ENCODE peak calls at places on chromosome 20, in six cellular contexts. N is fibroblast of mammary gland; I is breast epithelium; S is heart left ventricle; Y is naive thymus-derived CD4-positive, alpha-beta T cell; R is fibroblast of lung. T is an unnamed sample.

GRCh38 chr20:50353289-50353961 is 156.8 kb upstream of the PTPN1 start:
- DNase-seq in N (no peak), S (no peak), I (no peak), R (no peak), Y (no peak), T (no peak)

GRCh38 chr20:23356203-23356602 is 5.6 kb downstream of the NXT1 start:
- DNase-seq in I (no peak), Y (no peak), S (no peak), N (no peak), R (no peak), T (no peak)

GRCh38 chr20:29497261-29497671 is 1760.2 kb upstream of the DEFB115 start:
- DNase-seq in I (no peak), Y (no peak), R (peak; percentile 70), S (peak; percentile 40), N (peak; percentile 3), T (no peak)

GRCh38 chr20:55437778-55438417 is 567.4 kb downstream of the CBLN4 start:
- DNase-seq in R (no peak), Y (no peak), N (no peak), S (no peak), I (no peak), T (no peak)

GRCh38 chr20:50192364-50193168 is 1.9 kb downstream of the CEBPB start:
- DNase-seq in Y (peak; percentile 70), S (peak; percentile 82), N (peak; percentile 86), I (peak; percentile 87), R (peak; percentile 93), T (peak; percentile 81)

GRCh38 chr20:57801046-57801445 is 91.2 kb upstream of the PMEPA1 start:
- DNase-seq in R (no peak), Y (no peak), S (no peak), I (no peak), N (no peak), T (no peak)

GRCh38 chr20:43914697-43915208 is at the start of gene TOX2:
- DNase-seq in I (no peak), Y (peak; percentile 50), N (no peak), S (peak; percentile 12), R (peak; percentile 49), T (no peak)

GRCh38 chr20:1122388-1123315 is 4.2 kb downstream of the PSMF1 start:
- DNase-seq in N (peak; percentile 53), Y (no peak), I (peak; percentile 33), R (peak; percentile 76), S (peak; percentile 46), T (peak; percentile 48)

GRCh38 chr20:49916146-49917002 is 1.0 kb upstream of the SPATA2 start:
- DNase-seq in R (no peak), Y (no peak), S (no peak), N (peak; percentile 52), I (peak; percentile 61), T (no peak)

GRCh38 chr20:36887779-36888133 is 11.8 kb downstream of the TLDC2 start:
- DNase-seq in Y (no peak), I (no peak), S (no peak), N (peak; percentile 43), R (no peak), T (no peak)

GRCh38 chr20:36885355-36885754 is 9.4 kb downstream of the TLDC2 start:
- DNase-seq in N (peak; percentile 26), Y (no peak), S (no peak), R (peak; percentile 29), I (no peak), T (no peak)

GRCh38 chr20:36888880-36889516 is 13.1 kb downstream of the TLDC2 start:
- DNase-seq in R (no peak), I (no peak), Y (peak; percentile 35), S (no peak), N (no peak), T (no peak)

GRCh38 chr20:36883972-36884535 is 8.1 kb downstream of the TLDC2 start:
- DNase-seq in N (no peak), Y (no peak), S (no peak), I (no peak), R (no peak), T (no peak)

DNA sequence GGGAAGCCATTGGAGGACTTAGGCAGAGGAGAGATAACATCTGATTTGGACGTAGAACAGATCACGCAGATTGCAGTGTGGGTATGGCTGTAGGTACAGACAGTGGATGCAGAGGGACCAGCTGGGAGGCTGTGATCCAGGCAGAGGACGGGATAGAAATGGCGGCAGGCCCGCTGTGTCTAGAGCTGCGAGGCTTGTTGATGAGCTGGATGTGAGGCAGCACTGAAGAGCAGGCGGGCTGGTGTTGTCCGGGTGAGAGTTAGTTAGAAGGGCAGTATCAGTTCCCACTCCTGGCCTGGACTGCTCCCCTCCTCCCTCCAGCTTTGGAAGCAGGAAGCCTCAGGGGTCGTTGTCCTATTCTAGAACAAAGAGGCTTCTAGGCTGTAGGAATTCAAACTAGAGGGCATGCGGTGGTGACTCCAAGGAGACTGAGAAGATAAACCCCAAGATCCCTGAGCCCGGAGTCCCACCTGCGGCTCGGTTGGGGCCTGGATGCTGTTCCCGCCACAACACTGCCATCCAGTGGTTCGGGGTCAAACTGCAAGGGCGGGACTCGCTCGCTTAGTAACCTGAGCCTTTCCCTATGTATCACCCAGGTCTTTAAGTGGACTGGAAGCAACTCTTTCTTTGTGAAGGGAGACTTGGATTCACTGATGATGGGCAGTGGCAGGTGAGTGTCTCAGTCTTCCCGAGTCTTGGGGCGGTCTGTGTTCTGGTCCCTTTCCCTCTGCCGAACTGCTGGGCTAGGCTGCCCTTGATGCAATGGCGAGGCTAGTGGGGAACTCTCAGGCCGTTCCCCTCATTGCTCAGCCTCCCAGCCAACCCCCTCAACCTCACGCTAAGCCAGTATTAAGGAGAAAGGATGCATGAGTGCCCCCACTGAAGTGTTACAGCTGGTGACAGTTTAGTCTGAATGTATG is 11.2 kb downstream of the TLDC2 start:
- DNase-seq in R (peak; percentile 74), S (peak; percentile 75), N (peak; percentile 81), I (peak; percentile 68), Y (peak; percentile 75), T (peak; percentile 62)
- H3K4me3 ChIP-seq in R (no peak overlapping the region), S (no peak overlapping the region), N (peak overlapping the region; percentile 20), I (peak overlapping the region; percentile 0), Y (no peak overlapping the region), T (no peak overlapping the region)

GRCh38 chr20:51595744-51596143 is 53.2 kb upstream of the NFATC2 start:
- DNase-seq in Y (no peak), I (no peak), R (no peak), N (no peak), S (no peak), T (no peak)
- H3K4me3 ChIP-seq in Y (no peak overlapping the region), I (no peak overlapping the region), R (no peak overlapping the region), N (no peak overlapping the region), S (no peak overlapping the region), T (no peak overlapping the region)

GRCh38 chr20:24910461-24910860 is 38.6 kb upstream of the CST7 start:
- DNase-seq in R (no peak), N (no peak), Y (no peak), I (no peak), S (no peak), T (no peak)
- H3K4me3 ChIP-seq in R (no peak overlapping the region), N (no peak overlapping the region), Y (no peak overlapping the region), I (no peak overlapping the region), S (no peak overlapping the region), T (no peak overlapping the region)

DNA sequence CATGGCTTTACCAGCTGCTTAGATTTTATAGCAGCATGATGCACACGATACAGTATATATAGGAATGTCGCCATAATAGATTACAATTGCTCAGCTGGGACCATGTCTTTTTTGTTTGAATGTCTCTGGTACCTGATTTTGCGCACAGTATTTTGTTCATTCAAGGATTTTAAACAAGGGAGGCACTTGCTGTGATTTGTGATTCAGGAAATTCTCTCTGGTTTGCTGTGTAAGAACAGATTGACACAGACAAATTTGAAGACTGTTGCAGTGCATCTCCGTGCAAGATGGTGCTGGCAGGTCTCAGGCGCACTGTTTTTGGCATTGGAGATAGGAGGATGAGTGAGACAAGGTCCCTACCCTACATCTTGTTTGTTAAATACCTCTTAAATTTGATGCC is 2.4 kb downstream of the MAPRE1 start:
- DNase-seq in Y (no peak), N (no peak), S (no peak), I (no peak), R (no peak), T (no peak)
- H3K4me3 ChIP-seq in Y (no peak overlapping the region), N (no peak overlapping the region), S (no peak overlapping the region), I (no peak overlapping the region), R (no peak overlapping the region), T (no peak overlapping the region)

DNA sequence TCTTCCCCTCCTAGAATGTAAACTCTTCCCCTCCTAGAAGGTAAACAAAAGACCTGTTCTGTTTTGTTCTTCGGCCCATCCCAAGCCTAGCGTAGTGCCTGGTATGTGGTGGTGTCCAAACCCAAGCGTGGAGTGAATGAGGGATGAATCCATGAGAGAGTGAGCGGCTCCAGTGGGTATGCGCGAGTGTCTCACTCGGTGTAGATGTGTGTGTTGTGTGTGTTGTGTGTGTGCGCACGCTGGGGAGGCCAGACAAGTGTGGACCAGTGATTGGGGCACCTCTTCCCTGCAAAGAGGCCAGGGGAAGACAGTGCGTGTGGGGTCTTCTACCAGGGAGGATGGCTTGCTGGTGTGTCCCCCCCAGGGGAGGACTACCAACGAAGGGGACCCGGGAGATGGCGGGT is 392 bp upstream of the SLC2A10 start:
- DNase-seq in Y (no peak), S (no peak), R (no peak), I (no peak), N (no peak), T (no peak)
- H3K4me3 ChIP-seq in Y (no peak overlapping the region), S (peak overlapping the region; percentile 71), R (no peak overlapping the region), I (peak overlapping the region; percentile 84), N (peak overlapping the region; percentile 15), T (no peak overlapping the region)

DNA sequence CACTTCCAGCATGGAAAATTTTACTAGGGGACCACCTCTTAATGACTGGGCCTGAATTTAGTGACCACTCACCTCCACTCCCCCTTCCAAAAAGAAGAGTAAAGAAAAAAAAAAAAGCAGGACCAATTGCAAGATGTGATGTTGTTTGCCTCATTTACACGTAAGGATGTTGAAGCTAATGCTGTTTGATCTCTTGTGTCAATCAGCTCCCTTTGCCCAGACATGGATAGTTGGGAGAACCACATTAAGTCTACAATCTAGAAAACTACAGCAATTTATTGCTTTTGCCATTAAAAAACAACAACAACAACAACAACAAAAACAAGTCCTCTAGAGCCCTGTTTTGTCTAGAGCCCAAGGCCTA is 11.0 kb upstream of the DSTN start:
- DNase-seq in R (no peak), N (no peak), I (no peak), S (no peak), Y (no peak), T (no peak)
- H3K4me3 ChIP-seq in R (no peak overlapping the region), N (no peak overlapping the region), I (no peak overlapping the region), S (no peak overlapping the region), Y (no peak overlapping the region), T (no peak overlapping the region)

DNA sequence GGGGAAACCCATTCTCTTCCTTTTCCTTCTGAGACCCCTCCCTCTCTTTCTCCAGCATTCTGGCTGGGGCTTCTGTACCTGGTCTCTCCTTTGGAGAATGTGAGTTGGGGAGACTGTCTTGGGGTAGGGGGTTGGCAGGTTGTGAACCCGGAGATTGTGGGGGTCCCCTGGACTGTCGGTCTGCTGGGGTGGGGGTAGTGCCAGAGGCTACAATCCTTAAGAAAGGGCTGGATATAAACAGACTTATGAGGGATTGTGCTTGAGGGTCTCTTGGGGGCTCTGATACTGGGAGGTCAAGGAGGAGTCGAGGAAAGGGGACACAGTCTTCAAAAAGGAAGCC is 2.4 kb downstream of the SPAG4 start:
- DNase-seq in I (no peak), R (no peak), S (no peak), Y (no peak), N (no peak), T (no peak)
- H3K4me3 ChIP-seq in I (peak overlapping the region; percentile 69), R (peak overlapping the region; percentile 59), S (peak overlapping the region; percentile 68), Y (peak overlapping the region; percentile 56), N (peak overlapping the region; percentile 59), T (no peak overlapping the region)